ENCODE peak calls at places on chromosomes 6 and 20, in ten cellular contexts. L, N, C, U, X, M, Z, F, W and I are unnamed samples.

GRCh38 chr6:47749726-47750125 is 32.1 kb upstream of the OPN5 start:
- DNase-seq in N (no peak), U (no peak), X (no peak), F (no peak), Z (no peak), W (no peak), L (no peak), M (no peak), C (no peak), I (no peak)

GRCh38 chr20:40687384-40688128 is 1.5 kb downstream of the MAFB start:
- DNase-seq in L (no peak), F (no peak), U (peak; percentile 28), W (no peak), X (no peak), Z (peak; percentile 47), N (peak; percentile 73), C (no peak), M (no peak), I (no peak)

GRCh38 chr20:18679020-18679419 is 91.2 kb downstream of the DTD1 start:
- DNase-seq in M (no peak), F (no peak), Z (no peak), C (no peak), N (no peak), W (no peak), L (no peak), U (no peak), X (no peak), I (no peak)

GRCh38 chr6:134295953-134296553 is 21.9 kb downstream of the SGK1 start:
- DNase-seq in W (peak; percentile 87), U (no peak), N (no peak), C (peak; percentile 99), X (no peak), Z (peak; percentile 49), L (no peak), F (no peak), M (no peak), I (no peak)

GRCh38 chr6:108446629-108447150 is 114.0 kb upstream of the FOXO3 start:
- DNase-seq in L (no peak), F (no peak), M (no peak), W (no peak), X (no peak), U (no peak), N (no peak), C (no peak), Z (no peak), I (no peak)

GRCh38 chr20:58453391-58453790 is 61.8 kb downstream of the APCDD1L start:
- DNase-seq in Z (no peak), C (no peak), F (no peak), N (no peak), L (no peak), W (no peak), X (no peak), U (no peak), M (no peak), I (no peak)

GRCh38 chr6:33994198-33995045 is 151.5 kb downstream of the GRM4 start:
- DNase-seq in L (no peak), C (no peak), F (no peak), W (no peak), N (no peak), U (no peak), X (no peak), Z (no peak), M (no peak), I (no peak)

GRCh38 chr20:64024141-64024990 is 11.6 kb upstream of the C20orf204 start:
- DNase-seq in X (no peak), L (no peak), C (no peak), W (no peak), N (no peak), F (no peak), U (no peak), Z (no peak), M (no peak), I (no peak)

GRCh38 chr20:11331096-11331495 is 586.6 kb upstream of the BTBD3 start:
- DNase-seq in U (no peak), X (no peak), L (no peak), M (no peak), C (no peak), W (peak; percentile 84), Z (no peak), F (no peak), N (no peak), I (no peak)

GRCh38 chr20:39778847-39779641 is 816.9 kb downstream of the DHX35 start:
- DNase-seq in F (no peak), M (no peak), L (no peak), Z (no peak), U (no peak), W (no peak), X (no peak), N (no peak), C (no peak), I (no peak)

GRCh38 chr6:130337534-130337933 is 28.3 kb upstream of the TMEM200A start:
- DNase-seq in X (no peak), F (no peak), Z (no peak), W (no peak), N (no peak), L (no peak), U (no peak), C (no peak), M (no peak), I (no peak)

GRCh38 chr6:24719125-24719931 is at the start of gene C6orf62:
- DNase-seq in C (no peak), L (peak; percentile 53), U (peak; percentile 8), W (peak; percentile 37), X (peak; percentile 35), F (no peak), N (peak; percentile 59), Z (peak; percentile 36), M (peak; percentile 42), I (peak; percentile 22)

GRCh38 chr20:52824494-52825216 is 147.5 kb upstream of the TSHZ2 start:
- DNase-seq in M (no peak), U (no peak), N (no peak), Z (no peak), C (no peak), W (no peak), L (no peak), X (no peak), F (no peak), I (no peak)

GRCh38 chr20:17765584-17765983 is 65.8 kb downstream of the BANF2 start:
- DNase-seq in N (no peak), Z (no peak), F (no peak), L (no peak), U (no peak), M (no peak), W (no peak), C (no peak), X (no peak), I (no peak)

GRCh38 chr20:25496968-25497401 is 88.3 kb downstream of the NINL start:
- DNase-seq in X (no peak), Z (no peak), N (no peak), U (no peak), M (no peak), L (no peak), F (no peak), W (peak; percentile 100), C (no peak), I (no peak)

GRCh38 chr6:126181890-126182289 is 158.0 kb upstream of the CENPW start:
- DNase-seq in Z (no peak), U (no peak), N (no peak), C (no peak), X (no peak), M (no peak), F (no peak), W (no peak), L (no peak), I (no peak)

GRCh38 chr20:36113015-36113414 is 41.5 kb upstream of the EPB41L1 start:
- DNase-seq in C (no peak), W (no peak), U (no peak), M (no peak), X (no peak), N (no peak), Z (no peak), L (no peak), F (no peak), I (no peak)

GRCh38 chr6:120556491-120556890 is 777.8 kb downstream of the TBC1D32 start:
- DNase-seq in U (no peak), L (no peak), M (no peak), N (no peak), X (no peak), W (no peak), F (no peak), C (no peak), Z (no peak), I (no peak)

GRCh38 chr6:81144346-81144745 is 608.1 kb downstream of the TENT5A start:
- DNase-seq in M (no peak), F (no peak), N (no peak), X (no peak), L (no peak), W (no peak), C (no peak), Z (no peak), U (no peak), I (no peak)

GRCh38 chr6:49849121-49849907 is 17.0 kb downstream of the CRISP1 start:
- DNase-seq in N (no peak), Z (no peak), F (no peak), C (peak; percentile 16), L (peak; percentile 24), M (peak; percentile 1), U (peak; percentile 32), W (peak; percentile 80), X (no peak), I (no peak)

GRCh38 chr6:122007366-122007765 is 392.1 kb upstream of the HSF2 start:
- DNase-seq in N (no peak), L (no peak), U (no peak), Z (no peak), M (no peak), W (no peak), C (no peak), X (no peak), F (no peak), I (no peak)

GRCh38 chr6:80974579-80974978 is 777.9 kb downstream of the TENT5A start:
- DNase-seq in X (no peak), W (no peak), F (no peak), N (no peak), M (no peak), Z (no peak), U (no peak), C (no peak), L (no peak), I (no peak)

GRCh38 chr6:85544776-85545175 is 48.9 kb downstream of the SNX14 start:
- DNase-seq in Z (no peak), W (no peak), M (no peak), F (no peak), L (no peak), U (no peak), C (no peak), X (no peak), N (no peak), I (no peak)

GRCh38 chr6:51489133-51489532 is 598.3 kb downstream of the PKHD1 start:
- DNase-seq in Z (no peak), U (no peak), X (no peak), W (no peak), F (no peak), C (no peak), L (no peak), N (no peak), M (no peak), I (no peak)

GRCh38 chr6:122026572-122027369 is 372.7 kb upstream of the HSF2 start:
- DNase-seq in W (no peak), F (no peak), L (no peak), X (no peak), Z (no peak), U (no peak), N (no peak), M (no peak), C (no peak), I (no peak)

GRCh38 chr6:99334526-99335127 is 14.8 kb downstream of the FAXC start:
- DNase-seq in N (no peak), M (no peak), L (peak; percentile 8), F (no peak), W (peak; percentile 64), C (peak; percentile 28), X (no peak), Z (no peak), U (peak; percentile 60), I (no peak)

GRCh38 chr20:36487069-36487468 is 54.2 kb upstream of the MYL9 start:
- DNase-seq in N (no peak), L (no peak), F (no peak), C (no peak), W (no peak), X (no peak), Z (no peak), U (no peak), M (no peak), I (no peak)

GRCh38 chr6:130050230-130050629 is 31.8 kb downstream of the L3MBTL3 start:
- DNase-seq in L (no peak), M (no peak), U (no peak), Z (no peak), W (no peak), C (peak; percentile 59), N (no peak), F (no peak), X (no peak), I (no peak)